ENCODE peak calls at places on chromosome 19, in seven cellular contexts. Z, H, M, I, K, U and Q are unnamed samples. For H3K4me1, the result is how much of the 10 kb centered on the place peaks cover.

GRCh38 chr19:16447015-16447384 is 24.8 kb downstream of the EPS15L1 start:
- DNase-seq in H (peak), I (no peak), Z (no peak), K (no peak), M (peak), U (peak), Q (no peak)

GRCh38 chr19:13053238-13053637 is 49.4 kb downstream of the LYL1 start:
- DNase-seq in K (no peak), M (no peak), U (peak), H (no peak), I (no peak), Z (no peak), Q (no peak)

GRCh38 chr19:41195675-41196497 is 2.9 kb downstream of the CYP2S1 start:
- DNase-seq in Z (no peak), I (no peak), U (no peak), M (no peak), K (no peak), H (no peak), Q (no peak)

GRCh38 chr19:11300811-11301120 is 4.8 kb downstream of the TSPAN16 start:
- DNase-seq in Z (no peak), K (no peak), H (no peak), M (no peak), U (no peak), I (no peak), Q (no peak)

GRCh38 chr19:3006075-3006767 is 22.9 kb downstream of the TLE2 start:
- DNase-seq in I (no peak), U (no peak), Z (no peak), K (no peak), H (no peak), M (no peak), Q (no peak)

GRCh38 chr19:57934820-57935665 is at the start of gene ZNF418:
- DNase-seq in M (peak), K (peak), Z (no peak), U (peak), I (peak), H (peak), Q (no peak)

GRCh38 chr19:48588670-48589399 is 17.7 kb upstream of the SPACA4 start:
- DNase-seq in H (peak), U (peak), M (peak), Z (peak), K (peak), I (peak), Q (no peak)

GRCh38 chr19:27860309-27860934 is 1352.5 kb downstream of the UQCRFS1 start:
- DNase-seq in Z (peak), M (no peak), H (no peak), U (no peak), K (no peak), I (no peak), Q (peak)

GRCh38 chr19:53549354-53549753 is 11.4 kb downstream of the ZNF331 start:
- DNase-seq in H (no peak), Z (no peak), I (no peak), M (no peak), K (no peak), U (no peak), Q (no peak)

GRCh38 chr19:21824679-21825078 is 11.3 kb downstream of the ZNF43 start:
- DNase-seq in I (no peak), K (no peak), Z (no peak), U (no peak), M (no peak), H (no peak), Q (no peak)

GRCh38 chr19:49109569-49110233 is 4.5 kb upstream of the LIN7B start:
- DNase-seq in U (no peak), I (no peak), M (no peak), K (no peak), H (no peak), Z (no peak), Q (no peak)

GRCh38 chr19:48095637-48096175 is 14.9 kb downstream of the PLA2G4C start:
- DNase-seq in H (no peak), Z (no peak), M (no peak), U (no peak), I (no peak), K (no peak), Q (no peak)

GRCh38 chr19:17685451-17686026 is 2.6 kb downstream of the UNC13A start:
- DNase-seq in U (no peak), K (no peak), Z (no peak), I (no peak), H (no peak), M (no peak), Q (no peak)

GRCh38 chr19:51224163-51224641 is 678 bp upstream of the CD33 start:
- DNase-seq in M (no peak), H (no peak), Z (peak), I (no peak), K (no peak), U (no peak), Q (no peak)

GRCh38 chr19:8489591-8490394 is 12.6 kb downstream of the PRAM1 start:
- DNase-seq in H (peak), I (no peak), U (no peak), K (no peak), M (no peak), Z (no peak), Q (no peak)

GRCh38 chr19:43708716-43709115 is 7.2 kb upstream of the IRGC start:
- DNase-seq in H (no peak), U (no peak), M (no peak), K (no peak), Z (no peak), I (no peak), Q (no peak)

GRCh38 chr19:5172859-5173577 is 167.6 kb downstream of the PTPRS start:
- DNase-seq in Z (no peak), U (no peak), K (no peak), I (peak), M (no peak), H (no peak), Q (no peak)
- H3K4me1 ChIP-seq in Z (under half), U (under half), K (under half), I (under half), M (under half), H (under half), Q (under half)

DNA sequence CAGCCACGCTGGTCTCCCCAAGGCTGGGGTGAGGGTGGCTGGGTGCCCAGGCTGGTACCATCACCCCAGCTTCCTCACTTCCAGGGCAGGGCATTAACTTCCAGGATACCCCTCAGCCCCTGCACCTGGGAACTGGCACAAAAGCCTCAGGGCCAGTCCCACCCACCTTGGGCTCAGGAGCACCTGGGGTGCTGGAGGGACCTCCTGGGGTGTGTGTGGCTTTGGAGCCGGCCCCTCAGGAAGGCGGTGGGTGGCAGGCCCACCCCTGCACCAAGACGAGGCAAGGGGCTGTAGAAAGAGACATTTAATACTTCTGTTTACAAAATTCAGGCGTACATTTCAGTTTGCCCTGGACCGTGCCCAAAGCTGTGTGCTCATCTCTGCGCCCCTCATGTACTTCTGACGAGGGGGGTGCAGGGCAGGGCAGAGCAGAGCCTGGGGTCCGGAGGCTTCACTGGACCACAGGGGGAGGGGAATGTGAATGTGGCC is 16.8 kb downstream of the MPND start:
- DNase-seq in U (peak), Z (no peak), H (no peak), I (no peak), M (no peak), K (no peak), Q (no peak)
- TF ChIP-seq POLR2A in U (no peak), Z (no peak), H (no peak), I (no peak), M (no peak), K (no peak), Q (no peak)

GRCh38 chr19:35738021-35738886 is 4.0 kb downstream of the IGFLR1 start:
- DNase-seq in Z (no peak), H (no peak), I (no peak), K (no peak), M (no peak), U (no peak), Q (no peak)

GRCh38 chr19:35738887-35739229 is 3.4 kb downstream of the IGFLR1 start:
- DNase-seq in I (no peak), U (no peak), H (no peak), Z (no peak), M (no peak), K (no peak), Q (no peak)

GRCh38 chr19:35740423-35741215 is 1.6 kb downstream of the IGFLR1 start:
- DNase-seq in H (peak), K (peak), Z (peak), U (peak), I (peak), M (peak), Q (peak)

GRCh38 chr19:35740108-35740422 is 2.2 kb downstream of the IGFLR1 start:
- DNase-seq in I (no peak), H (no peak), K (no peak), U (no peak), M (no peak), Z (no peak), Q (no peak)

DNA sequence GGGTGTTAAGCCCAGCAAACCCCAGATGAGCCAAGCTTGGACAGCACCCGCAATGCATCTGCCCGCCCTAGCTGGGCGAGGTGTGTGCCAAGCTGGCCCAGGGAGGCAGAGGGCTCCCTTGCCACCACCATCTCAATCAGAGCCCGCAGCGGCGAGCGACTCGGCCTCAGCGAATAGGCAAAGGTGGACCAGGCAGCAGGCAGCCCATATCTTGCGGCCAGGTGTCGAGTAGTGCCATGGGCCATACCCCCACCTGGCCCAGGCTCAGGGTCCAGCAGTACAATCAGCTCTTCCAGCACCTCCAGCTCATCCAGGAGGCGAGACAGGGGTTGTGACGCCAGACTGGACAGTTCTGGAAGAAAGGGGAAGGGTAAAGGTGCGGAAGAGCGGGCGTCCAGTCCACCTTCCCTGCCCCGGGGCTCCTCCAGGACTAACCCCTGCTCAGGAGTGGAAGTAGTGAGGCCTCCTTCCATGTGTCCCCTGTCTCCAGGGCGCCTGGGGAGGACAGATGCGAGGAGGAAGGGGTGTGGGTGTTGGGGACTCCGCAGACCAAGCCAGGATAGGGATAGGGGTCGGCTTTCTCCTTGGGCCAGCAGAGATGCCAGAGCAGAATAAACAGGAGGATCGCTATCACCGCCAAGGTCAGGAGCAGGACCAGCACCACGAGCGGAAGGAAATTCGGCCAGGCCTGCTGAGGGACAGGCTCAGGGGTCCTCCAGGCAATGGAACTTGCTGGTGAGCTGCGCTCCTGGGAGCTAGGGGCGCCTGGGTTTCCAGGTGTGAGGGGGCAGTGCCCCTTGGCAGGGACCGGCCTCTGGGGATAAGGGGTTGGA is 2.8 kb downstream of the IGFLR1 start:
- DNase-seq in M (no peak), U (peak), K (no peak), I (no peak), H (no peak), Z (no peak), Q (no peak)
- H3K4me3 ChIP-seq in M (peak), U (peak), K (peak), I (peak), H (no peak), Z (peak), Q (peak)

GRCh38 chr19:31337007-31337914 is 12.0 kb downstream of the TSHZ3 start:
- DNase-seq in K (no peak), I (no peak), Z (no peak), U (no peak), H (no peak), M (no peak), Q (no peak)

GRCh38 chr19:31334101-31334848 is 15.0 kb downstream of the TSHZ3 start:
- DNase-seq in U (no peak), M (no peak), H (no peak), I (no peak), Z (no peak), K (no peak), Q (no peak)

GRCh38 chr19:31334849-31335624 is 14.2 kb downstream of the TSHZ3 start:
- DNase-seq in H (no peak), U (no peak), Z (no peak), I (no peak), M (no peak), K (no peak), Q (no peak)

GRCh38 chr19:31338069-31338767 is 11.0 kb downstream of the TSHZ3 start:
- DNase-seq in I (peak), M (no peak), U (peak), H (no peak), K (no peak), Z (no peak), Q (no peak)

GRCh38 chr19:31335716-31336115 is 13.5 kb downstream of the TSHZ3 start:
- DNase-seq in H (no peak), I (no peak), K (no peak), M (no peak), Z (no peak), U (no peak), Q (no peak)
- H3K4me1 ChIP-seq in H (under half), I (under half), K (under half), M (under half), Z (half or more), U (under half), Q (under half)

DNA sequence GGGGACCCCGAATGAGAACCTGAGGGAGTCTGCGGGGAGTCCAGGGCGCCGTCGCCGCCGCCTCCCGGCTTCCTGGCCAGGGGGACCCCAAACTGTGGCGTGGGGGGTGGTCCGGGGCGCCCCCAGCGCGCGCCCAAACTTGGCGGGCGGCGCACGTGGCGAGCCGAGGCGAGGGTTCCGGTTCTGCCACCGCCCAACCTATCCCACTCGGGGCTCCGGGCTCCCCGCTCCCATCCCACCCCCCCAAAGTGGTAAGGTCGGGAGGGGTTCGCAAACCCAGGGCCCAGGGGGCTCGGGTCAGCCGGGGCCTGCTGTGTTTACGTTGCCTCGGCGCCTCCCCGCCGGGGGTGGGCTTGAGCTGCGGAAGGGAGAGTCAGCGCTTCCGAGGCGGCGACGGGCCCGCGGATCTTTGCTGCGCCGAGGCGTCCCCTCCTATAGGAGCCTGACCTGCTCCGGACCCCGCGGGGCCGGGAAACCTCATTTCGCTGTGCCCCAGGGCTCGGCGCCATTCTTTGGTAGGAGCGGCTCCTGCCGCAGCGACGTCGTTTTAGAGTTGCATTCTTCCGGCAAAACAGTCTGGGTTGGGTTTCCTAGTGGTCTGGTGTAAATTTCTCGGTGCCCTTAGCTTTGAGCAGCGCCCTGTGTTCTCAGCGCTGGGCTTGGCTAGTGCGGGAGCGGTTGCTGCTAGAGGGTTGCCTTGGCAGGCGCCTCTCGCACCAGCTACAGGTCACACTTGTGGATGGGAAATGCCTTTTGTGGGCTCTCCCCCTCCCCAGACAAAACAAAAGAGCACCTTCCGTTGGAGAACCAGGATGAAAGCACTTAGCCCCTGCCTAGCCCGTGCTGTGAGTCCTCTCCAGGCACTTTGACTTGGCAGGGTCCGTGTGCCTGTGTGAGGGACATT is 1.2 kb downstream of the DAZAP1 start:
- DNase-seq in U (peak), Z (no peak), I (no peak), M (no peak), K (no peak), H (peak), Q (no peak)
- TF ChIP-seq POLR2A in U (no peak), Z (no peak), I (no peak), M (no peak), K (no peak), H (peak), Q (no peak)

DNA sequence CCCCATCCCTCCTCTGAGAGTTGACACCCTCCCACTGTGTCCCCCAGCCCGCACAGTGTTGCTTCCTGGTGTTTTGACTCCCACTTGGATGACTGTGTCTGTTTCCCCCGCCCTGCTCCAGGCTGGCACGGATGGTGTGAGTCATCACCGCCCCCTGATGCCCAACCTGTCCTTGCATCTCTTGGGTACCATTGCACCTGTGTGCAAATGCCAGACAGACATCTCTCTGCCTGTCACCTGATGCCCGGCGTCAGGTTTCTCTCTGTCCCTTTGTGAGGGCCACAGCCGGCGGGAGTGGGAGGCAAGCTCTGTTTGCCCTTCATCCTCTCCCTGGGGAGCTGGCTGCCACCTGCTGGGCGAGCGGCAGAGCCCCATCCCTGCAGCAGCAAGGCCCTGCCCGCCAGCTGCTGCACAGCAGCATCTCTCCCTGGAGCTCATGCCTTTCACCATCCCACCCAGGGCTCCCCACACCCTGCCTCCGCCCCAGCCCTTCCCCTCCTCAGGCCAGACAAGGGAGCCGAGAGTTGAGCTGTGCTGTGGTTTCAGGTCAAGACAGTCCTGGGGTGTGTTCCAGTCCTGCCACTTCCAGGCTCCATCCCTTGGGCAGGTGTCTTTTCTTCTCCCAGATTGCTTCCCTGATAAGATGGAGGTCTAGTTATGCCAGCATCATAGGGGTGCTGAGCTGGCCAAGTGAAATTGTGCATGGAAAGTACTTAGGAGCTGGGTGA is 29.7 kb downstream of the NKPD1 start:
- DNase-seq in Z (no peak), U (no peak), H (no peak), K (no peak), I (peak), M (no peak), Q (no peak)
- H3K4me3 ChIP-seq in Z (no peak), U (no peak), H (no peak), K (no peak), I (no peak), M (no peak), Q (no peak)

DNA sequence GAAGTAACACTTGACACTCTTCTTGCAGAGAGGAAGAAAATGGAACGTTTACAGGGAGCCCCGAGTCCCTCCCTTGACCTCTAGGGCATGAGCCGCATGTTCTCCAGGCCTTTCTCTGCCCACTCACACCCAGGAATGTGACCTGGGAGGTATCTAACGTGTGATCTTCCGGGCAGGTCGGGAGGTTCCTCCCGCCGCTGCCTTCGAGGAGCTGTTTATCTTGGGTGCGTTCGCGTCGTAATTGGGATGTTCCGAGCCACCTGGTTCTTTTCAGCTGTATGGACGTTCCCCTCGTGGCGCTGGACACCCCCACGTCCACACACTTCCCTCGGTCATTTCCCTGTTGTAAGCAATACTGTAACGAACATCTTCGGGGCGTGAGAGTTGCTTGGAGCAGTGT is 13.6 kb downstream of the ARID3A start:
- DNase-seq in M (no peak), H (no peak), Z (no peak), I (no peak), K (no peak), U (no peak), Q (no peak)
- H3K4me1 ChIP-seq in M (under half), H (under half), Z (under half), I (under half), K (under half), U (under half), Q (half or more)

GRCh38 chr19:38632476-38633213 is 13.7 kb downstream of the EIF3K start:
- DNase-seq in I (no peak), K (no peak), Z (no peak), M (no peak), U (no peak), H (no peak), Q (no peak)
- TF ChIP-seq POLR2A in I (no peak), K (no peak), Z (no peak), M (no peak), U (no peak), H (no peak), Q (no peak)

GRCh38 chr19:55857149-55857548 is 20.8 kb downstream of the NLRP4 start:
- DNase-seq in H (no peak), U (no peak), I (no peak), K (no peak), Z (no peak), M (no peak), Q (no peak)
- H3K4me3 ChIP-seq in H (no peak), U (no peak), I (no peak), K (no peak), Z (no peak), M (no peak), Q (no peak)

GRCh38 chr19:15324791-15325519 is 7.4 kb downstream of the BRD4 start:
- DNase-seq in H (no peak), M (no peak), I (no peak), U (no peak), Z (no peak), K (no peak), Q (no peak)
- H3K4me1 ChIP-seq in H (half or more), M (half or more), I (half or more), U (under half), Z (half or more), K (under half), Q (half or more)